ENCODE peak calls at places on chromosome 22, in five cellular contexts. A is brain microvascular endothelial cell, O is foreskin fibroblast, G is psoas muscle, Y is IMR-90. I is an unnamed sample.

GRCh38 chr22:29206372-29207230 is 905 bp downstream of the EMID1 start:
- DNase-seq in G (no peak), A (no peak), O (no peak), Y (no peak), I (no peak)

GRCh38 chr22:22235564-22235963 is 9.0 kb upstream of the VPREB1 start:
- DNase-seq in Y (no peak), O (no peak), A (no peak), G (no peak), I (no peak)

GRCh38 chr22:48758905-48759875 is 1068.5 kb downstream of the BRD1 start:
- DNase-seq in O (no peak), Y (no peak), G (no peak), A (no peak), I (no peak)

GRCh38 chr22:20940178-20940790 is 23.1 kb downstream of the CRKL start:
- DNase-seq in O (no peak), Y (no peak), G (no peak), A (no peak), I (no peak)

GRCh38 chr22:42303304-42304020 is 33.0 kb upstream of the TCF20 start:
- DNase-seq in A (no peak), Y (no peak), O (no peak), G (no peak), I (no peak)

GRCh38 chr22:41365425-41365824 is 16.3 kb upstream of the TEF start:
- DNase-seq in G (no peak), A (no peak), O (no peak), Y (no peak), I (no peak)

GRCh38 chr22:41237707-41238569 is 2.8 kb downstream of the CHADL start:
- DNase-seq in O (peak), A (no peak), Y (peak), G (peak), I (no peak)

GRCh38 chr22:20438066-20438677 is 547 bp upstream of the SCARF2 start:
- DNase-seq in Y (peak), G (no peak), O (peak), A (no peak), I (no peak)

GRCh38 chr22:50257451-50258360 is 3.8 kb downstream of the MAPK12 start:
- DNase-seq in O (no peak), A (no peak), G (no peak), Y (no peak), I (no peak)

GRCh38 chr22:19228174-19228573 is 49.6 kb upstream of the SLC25A1 start:
- DNase-seq in O (no peak), Y (no peak), G (no peak), A (no peak), I (no peak)

GRCh38 chr22:42645938-42646568 is 3.1 kb downstream of the CYB5R3 start:
- DNase-seq in Y (no peak), G (no peak), A (no peak), O (no peak), I (no peak)

GRCh38 chr22:37972527-37972926 is 11.8 kb downstream of the SOX10 start:
- DNase-seq in A (no peak), Y (no peak), G (no peak), O (no peak), I (no peak)

GRCh38 chr22:43853328-43853931 is 8.9 kb downstream of the SULT4A1 start:
- DNase-seq in O (no peak), Y (no peak), A (no peak), G (no peak), I (no peak)

GRCh38 chr22:37167176-37167980 is 17.7 kb upstream of the IL2RB start:
- DNase-seq in O (no peak), Y (no peak), G (no peak), A (no peak), I (no peak)

GRCh38 chr22:39173787-39174497 is 21.5 kb upstream of the CBX7 start:
- DNase-seq in O (no peak), A (no peak), G (no peak), Y (no peak), I (no peak)

GRCh38 chr22:40509401-40510134 is 127.0 kb downstream of the MRTFA start:
- DNase-seq in G (peak), Y (peak), O (peak), A (peak), I (peak)

GRCh38 chr22:28813772-28814518 is 13.6 kb upstream of the XBP1 start:
- DNase-seq in G (no peak), O (no peak), A (no peak), Y (no peak), I (no peak)

GRCh38 chr22:45240137-45240809 is 421 bp downstream of the KIAA0930 start:
- DNase-seq in O (no peak), G (peak), A (no peak), Y (no peak), I (no peak)

GRCh38 chr22:25757686-25758085 is 15.7 kb downstream of the MYO18B start:
- DNase-seq in Y (no peak), O (no peak), G (no peak), A (no peak), I (no peak)

GRCh38 chr22:21837184-21837979 is 30.1 kb downstream of the MAPK1 start:
- DNase-seq in Y (peak), G (no peak), A (peak), O (peak), I (peak)

GRCh38 chr22:26590525-26590858 is 560 bp upstream of the TPST2 start:
- DNase-seq in A (no peak), Y (no peak), O (peak), G (no peak), I (no peak)

GRCh38 chr22:38735465-38736256 is 20.1 kb downstream of the SUN2 start:
- DNase-seq in O (no peak), A (no peak), G (no peak), Y (no peak), I (no peak)

GRCh38 chr22:46701262-46701661 is 36.8 kb downstream of the CERK start:
- DNase-seq in A (no peak), O (no peak), Y (no peak), G (no peak), I (no peak)
- H3K4me3 ChIP-seq in A (no peak), O (no peak), Y (no peak), G (no peak), I (no peak)

GRCh38 chr22:24068717-24069116 is 57.6 kb downstream of the CABIN1 start:
- DNase-seq in O (no peak), Y (no peak), A (no peak), G (no peak), I (no peak)
- H3K4me3 ChIP-seq in O (no peak), Y (no peak), A (no peak), G (no peak), I (no peak)

GRCh38 chr22:30287626-30288413 is 1.5 kb downstream of the CASTOR1 start:
- DNase-seq in Y (peak), G (peak), O (peak), A (peak), I (peak)
- H3K4me3 ChIP-seq in Y (peak), G (peak), O (peak), A (peak), I (peak)

GRCh38 chr22:17778412-17778976 is 4.2 kb upstream of the BID start:
- DNase-seq in O (no peak), A (no peak), Y (no peak), G (no peak), I (no peak)
- H3K4me3 ChIP-seq in O (no peak), A (no peak), Y (no peak), G (no peak), I (no peak)

GRCh38 chr22:30821381-30821780 is 126.7 kb downstream of the OSBP2 start:
- DNase-seq in G (no peak), Y (no peak), O (no peak), A (no peak), I (no peak)

GRCh38 chr22:30823015-30823370 is 128.3 kb downstream of the OSBP2 start:
- DNase-seq in O (no peak), Y (no peak), G (no peak), A (peak), I (no peak)

GRCh38 chr22:30821863-30822215 is 127.2 kb downstream of the OSBP2 start:
- DNase-seq in G (no peak), O (no peak), Y (no peak), A (no peak), I (no peak)

GRCh38 chr22:30824096-30824495 is 129.4 kb downstream of the OSBP2 start:
- DNase-seq in O (no peak), A (no peak), G (no peak), Y (no peak), I (no peak)

GRCh38 chr22:30822216-30823014 is 127.7 kb downstream of the OSBP2 start:
- DNase-seq in O (no peak), Y (no peak), G (no peak), A (no peak), I (no peak)
- H3K4me3 ChIP-seq in O (peak), Y (peak), G (peak), A (peak), I (peak)

GRCh38 chr22:35900483-35901168 is 128.0 kb downstream of the RBFOX2 start:
- DNase-seq in A (peak), G (no peak), Y (peak), O (peak), I (no peak)
- H3K4me3 ChIP-seq in A (no peak), G (no peak), Y (no peak), O (no peak), I (no peak)